ENCODE peak calls at places on chromosomes 3 and 15, in six cellular contexts. One of them, this sample, is unnamed. For H3K9me3, the result is how much of the 10 kb centered on the place peaks cover.

GRCh38 chr3:127389415-127389814 is 101.6 kb upstream of the PRR20G start:
- DNase-seq in right lobe of liver: no peak
- DNase-seq in spleen: peak
- DNase-seq in OCI-LY7: no peak
- DNase-seq in Peyer's patch: no peak
- DNase-seq in astrocyte: no peak
- DNase-seq in this sample: no peak

GRCh38 chr3:9123849-9124248 is 125.6 kb downstream of the SRGAP3 start:
- DNase-seq in right lobe of liver: no peak
- DNase-seq in Peyer's patch: no peak
- DNase-seq in spleen: no peak
- DNase-seq in OCI-LY7: no peak
- DNase-seq in astrocyte: no peak
- DNase-seq in this sample: no peak

GRCh38 chr15:84915011-84915958 is 30.8 kb downstream of the SLC28A1 start:
- DNase-seq in spleen: no peak
- DNase-seq in astrocyte: peak
- DNase-seq in OCI-LY7: peak
- DNase-seq in right lobe of liver: no peak
- DNase-seq in Peyer's patch: no peak
- DNase-seq in this sample: peak

GRCh38 chr15:66401130-66402021 is 14.7 kb downstream of the MAP2K1 start:
- DNase-seq in spleen: no peak
- DNase-seq in astrocyte: peak
- DNase-seq in Peyer's patch: no peak
- DNase-seq in OCI-LY7: peak
- DNase-seq in right lobe of liver: no peak
- DNase-seq in this sample: no peak

GRCh38 chr3:100045696-100046095 is 68.6 kb downstream of the FILIP1L start:
- DNase-seq in OCI-LY7: no peak
- DNase-seq in spleen: no peak
- DNase-seq in Peyer's patch: no peak
- DNase-seq in astrocyte: peak
- DNase-seq in right lobe of liver: no peak
- DNase-seq in this sample: peak

GRCh38 chr3:19046440-19046839 is 101.9 kb upstream of the KCNH8 start:
- DNase-seq in OCI-LY7: peak
- DNase-seq in Peyer's patch: no peak
- DNase-seq in spleen: no peak
- DNase-seq in right lobe of liver: no peak
- DNase-seq in astrocyte: no peak
- DNase-seq in this sample: no peak

GRCh38 chr3:144760831-144761230 is 789.2 kb downstream of the DIPK2A start:
- DNase-seq in astrocyte: no peak
- DNase-seq in Peyer's patch: no peak
- DNase-seq in spleen: no peak
- DNase-seq in right lobe of liver: no peak
- DNase-seq in OCI-LY7: no peak
- DNase-seq in this sample: no peak

GRCh38 chr3:50157821-50158556 is 2.9 kb downstream of the SEMA3F start:
- DNase-seq in astrocyte: no peak
- DNase-seq in spleen: no peak
- DNase-seq in Peyer's patch: no peak
- DNase-seq in right lobe of liver: no peak
- DNase-seq in OCI-LY7: peak
- DNase-seq in this sample: no peak

GRCh38 chr3:127233371-127233770 is 40.4 kb downstream of the PRR23E start:
- DNase-seq in spleen: no peak
- DNase-seq in Peyer's patch: no peak
- DNase-seq in OCI-LY7: peak
- DNase-seq in astrocyte: no peak
- DNase-seq in right lobe of liver: no peak
- DNase-seq in this sample: no peak

GRCh38 chr3:198076722-198077308 is 116.8 kb downstream of the LMLN start:
- DNase-seq in right lobe of liver: no peak
- DNase-seq in Peyer's patch: no peak
- DNase-seq in astrocyte: no peak
- DNase-seq in spleen: no peak
- DNase-seq in OCI-LY7: no peak
- DNase-seq in this sample: no peak

GRCh38 chr3:162292409-162292808 is 795.8 kb downstream of the OTOL1 start:
- DNase-seq in Peyer's patch: no peak
- DNase-seq in astrocyte: peak
- DNase-seq in OCI-LY7: no peak
- DNase-seq in right lobe of liver: no peak
- DNase-seq in spleen: no peak
- DNase-seq in this sample: no peak

GRCh38 chr15:91627473-91628309 is 225.8 kb upstream of the SLCO3A1 start:
- DNase-seq in astrocyte: peak
- DNase-seq in OCI-LY7: no peak
- DNase-seq in right lobe of liver: no peak
- DNase-seq in Peyer's patch: no peak
- DNase-seq in spleen: no peak
- DNase-seq in this sample: peak

GRCh38 chr3:50542177-50543034 is 25.1 kb downstream of the C3orf18 start:
- DNase-seq in OCI-LY7: peak
- DNase-seq in astrocyte: peak
- DNase-seq in Peyer's patch: peak
- DNase-seq in spleen: peak
- DNase-seq in right lobe of liver: no peak
- DNase-seq in this sample: peak

GRCh38 chr15:35126236-35126635 is 41.1 kb upstream of the NANOGP8 start:
- DNase-seq in spleen: no peak
- DNase-seq in astrocyte: no peak
- DNase-seq in Peyer's patch: no peak
- DNase-seq in OCI-LY7: no peak
- DNase-seq in right lobe of liver: no peak
- DNase-seq in this sample: no peak

GRCh38 chr3:195892355-195893120 is 15.8 kb downstream of the TNK2 start:
- DNase-seq in Peyer's patch: peak
- DNase-seq in right lobe of liver: peak
- DNase-seq in spleen: no peak
- DNase-seq in astrocyte: peak
- DNase-seq in OCI-LY7: no peak
- DNase-seq in this sample: peak

GRCh38 chr15:58742022-58742421 is 7.5 kb downstream of the ADAM10 start:
- DNase-seq in OCI-LY7: no peak
- DNase-seq in spleen: no peak
- DNase-seq in astrocyte: no peak
- DNase-seq in Peyer's patch: no peak
- DNase-seq in right lobe of liver: no peak
- DNase-seq in this sample: no peak

GRCh38 chr3:119937229-119937628 is 155.3 kb downstream of the NR1I2 start:
- DNase-seq in right lobe of liver: no peak
- DNase-seq in Peyer's patch: no peak
- DNase-seq in OCI-LY7: no peak
- DNase-seq in astrocyte: peak
- DNase-seq in spleen: no peak
- DNase-seq in this sample: no peak

GRCh38 chr15:66721020-66721419 is 19.0 kb downstream of the SMAD6 start:
- DNase-seq in spleen: peak
- DNase-seq in Peyer's patch: no peak
- DNase-seq in astrocyte: no peak
- DNase-seq in OCI-LY7: no peak
- DNase-seq in right lobe of liver: no peak
- DNase-seq in this sample: no peak

GRCh38 chr3:3552741-3553140 is 246.5 kb upstream of the LRRN1 start:
- DNase-seq in astrocyte: peak
- DNase-seq in Peyer's patch: no peak
- DNase-seq in right lobe of liver: no peak
- DNase-seq in spleen: no peak
- DNase-seq in OCI-LY7: no peak
- DNase-seq in this sample: no peak

DNA sequence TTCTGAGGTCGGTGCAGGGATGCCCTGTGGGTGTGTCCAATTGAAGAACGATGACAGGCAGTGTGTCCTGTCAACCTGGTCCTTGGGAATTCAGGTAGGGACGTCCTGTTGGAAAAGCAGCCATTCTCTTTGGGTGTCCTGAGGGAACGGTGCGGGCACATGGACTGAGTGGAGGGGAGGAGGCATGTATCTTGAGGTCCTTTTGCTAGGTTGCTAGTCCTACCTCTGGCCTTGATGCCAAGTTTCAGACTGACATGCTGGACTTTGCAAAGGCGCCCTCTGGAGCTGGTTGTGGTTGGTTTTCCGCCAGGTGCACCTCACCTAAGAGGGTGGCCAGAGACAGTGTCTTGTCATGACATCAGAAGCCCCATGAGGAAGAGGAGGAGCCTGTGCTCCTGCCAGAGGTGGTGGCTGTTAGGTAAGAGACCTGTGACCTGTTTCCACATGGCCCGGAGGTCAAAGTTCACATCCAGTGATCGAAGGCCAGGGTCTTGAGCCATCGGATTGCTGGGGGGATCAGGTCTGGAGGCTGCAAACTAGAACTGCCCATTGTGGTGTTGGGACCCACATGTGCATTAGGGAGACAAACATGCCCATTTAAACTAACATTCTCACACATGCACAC is 106.3 kb downstream of the SNRPN start:
- DNase-seq in OCI-LY7: no peak
- DNase-seq in right lobe of liver: peak
- DNase-seq in astrocyte: no peak
- DNase-seq in Peyer's patch: no peak
- DNase-seq in spleen: peak
- DNase-seq in this sample: no peak
- H3K9me3 ChIP-seq in OCI-LY7: under half
- H3K9me3 ChIP-seq in right lobe of liver: under half
- H3K9me3 ChIP-seq in astrocyte: half or more
- H3K9me3 ChIP-seq in Peyer's patch: under half
- H3K9me3 ChIP-seq in spleen: half or more
- H3K9me3 ChIP-seq in this sample: half or more

DNA sequence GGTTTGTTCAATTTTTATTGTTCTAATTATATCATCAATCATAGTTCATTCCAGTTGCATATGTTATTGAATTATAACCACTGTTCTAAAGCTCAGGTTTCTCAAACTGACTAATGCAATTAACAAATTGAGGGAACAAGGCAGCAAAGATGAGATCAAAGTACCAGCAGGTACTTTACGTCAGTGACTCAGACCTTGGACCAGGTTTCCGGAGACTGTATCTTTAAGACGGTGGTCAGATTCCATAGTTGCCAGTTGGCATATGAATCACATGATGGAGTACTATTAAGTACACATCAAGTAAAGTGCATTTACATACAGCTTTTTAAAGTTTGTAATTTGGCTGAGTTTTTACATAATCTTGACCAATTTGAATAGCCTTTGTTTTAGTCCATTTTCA is 583.6 kb upstream of the ROBO2 start:
- DNase-seq in Peyer's patch: no peak
- DNase-seq in OCI-LY7: no peak
- DNase-seq in spleen: no peak
- DNase-seq in astrocyte: no peak
- DNase-seq in right lobe of liver: no peak
- DNase-seq in this sample: no peak
- H3K9me3 ChIP-seq in Peyer's patch: under half
- H3K9me3 ChIP-seq in OCI-LY7: under half
- H3K9me3 ChIP-seq in spleen: under half
- H3K9me3 ChIP-seq in astrocyte: under half
- H3K9me3 ChIP-seq in right lobe of liver: under half
- H3K9me3 ChIP-seq in this sample: under half

GRCh38 chr3:62723171-62723570 is 152.0 kb downstream of the CADPS start:
- DNase-seq in spleen: no peak
- DNase-seq in Peyer's patch: no peak
- DNase-seq in right lobe of liver: no peak
- DNase-seq in astrocyte: no peak
- DNase-seq in OCI-LY7: peak
- DNase-seq in this sample: no peak

GRCh38 chr3:62727981-62728380 is 147.2 kb downstream of the CADPS start:
- DNase-seq in spleen: no peak
- DNase-seq in right lobe of liver: no peak
- DNase-seq in OCI-LY7: no peak
- DNase-seq in astrocyte: no peak
- DNase-seq in Peyer's patch: no peak
- DNase-seq in this sample: no peak

GRCh38 chr3:62723636-62724217 is 151.5 kb downstream of the CADPS start:
- DNase-seq in astrocyte: no peak
- DNase-seq in OCI-LY7: peak
- DNase-seq in right lobe of liver: no peak
- DNase-seq in Peyer's patch: no peak
- DNase-seq in spleen: no peak
- DNase-seq in this sample: no peak

GRCh38 chr3:62724503-62724902 is 150.7 kb downstream of the CADPS start:
- DNase-seq in astrocyte: no peak
- DNase-seq in OCI-LY7: peak
- DNase-seq in right lobe of liver: no peak
- DNase-seq in Peyer's patch: no peak
- DNase-seq in spleen: no peak
- DNase-seq in this sample: no peak

DNA sequence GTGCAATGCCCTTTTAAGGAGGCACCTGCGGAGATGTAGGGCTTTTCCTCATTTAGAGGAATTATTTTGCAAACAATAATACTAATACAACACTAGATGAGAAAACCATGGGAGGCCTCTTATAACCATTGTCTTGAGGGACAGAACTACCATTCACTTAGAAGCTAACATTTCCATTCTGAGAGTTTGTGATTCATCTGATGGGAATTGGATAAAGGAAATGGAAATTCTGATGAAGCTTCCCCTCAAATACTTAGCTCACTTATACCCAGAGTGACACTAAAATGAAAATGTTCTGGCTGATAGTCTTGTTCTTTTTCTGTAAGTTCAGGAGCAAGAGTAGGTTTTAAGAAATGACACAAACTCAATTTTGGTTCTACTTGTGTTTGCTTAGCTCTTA is 147.6 kb downstream of the CADPS start:
- DNase-seq in Peyer's patch: no peak
- DNase-seq in OCI-LY7: no peak
- DNase-seq in astrocyte: peak
- DNase-seq in spleen: no peak
- DNase-seq in right lobe of liver: no peak
- DNase-seq in this sample: no peak
- H3K9me3 ChIP-seq in Peyer's patch: under half
- H3K9me3 ChIP-seq in OCI-LY7: under half
- H3K9me3 ChIP-seq in astrocyte: under half
- H3K9me3 ChIP-seq in spleen: under half
- H3K9me3 ChIP-seq in right lobe of liver: under half
- H3K9me3 ChIP-seq in this sample: under half

GRCh38 chr3:98398513-98398912 is 8.0 kb downstream of the OR5K3 start:
- DNase-seq in OCI-LY7: no peak
- DNase-seq in spleen: no peak
- DNase-seq in astrocyte: no peak
- DNase-seq in Peyer's patch: no peak
- DNase-seq in right lobe of liver: no peak
- DNase-seq in this sample: no peak

GRCh38 chr3:98402507-98402906 is 12.0 kb downstream of the OR5K3 start:
- DNase-seq in astrocyte: no peak
- DNase-seq in spleen: no peak
- DNase-seq in Peyer's patch: no peak
- DNase-seq in OCI-LY7: no peak
- DNase-seq in right lobe of liver: no peak
- DNase-seq in this sample: no peak

GRCh38 chr3:98406034-98406433 is 15.6 kb downstream of the OR5K3 start:
- DNase-seq in right lobe of liver: no peak
- DNase-seq in astrocyte: no peak
- DNase-seq in spleen: no peak
- DNase-seq in OCI-LY7: peak
- DNase-seq in Peyer's patch: no peak
- DNase-seq in this sample: no peak

DNA sequence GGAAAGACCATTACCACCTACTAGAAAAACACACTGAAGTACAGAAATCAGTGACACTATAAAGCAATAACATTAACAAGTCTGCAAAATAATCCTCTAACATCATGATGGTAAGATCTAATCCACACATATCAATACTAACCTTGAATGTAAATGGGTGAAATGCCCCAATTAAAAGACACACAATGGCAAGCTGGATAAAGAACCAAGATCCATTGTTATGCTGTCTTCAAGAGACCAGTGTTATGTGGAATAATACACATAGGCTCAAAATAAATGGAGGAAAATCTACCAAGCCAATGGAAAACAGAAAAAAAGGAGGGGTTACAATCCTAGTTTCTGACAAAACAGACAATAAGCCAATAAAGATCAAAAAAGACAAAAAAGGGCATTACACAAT is 13.5 kb downstream of the OR5K3 start:
- DNase-seq in OCI-LY7: no peak
- DNase-seq in spleen: no peak
- DNase-seq in right lobe of liver: no peak
- DNase-seq in Peyer's patch: no peak
- DNase-seq in astrocyte: no peak
- DNase-seq in this sample: no peak
- H3K9me3 ChIP-seq in OCI-LY7: under half
- H3K9me3 ChIP-seq in spleen: half or more
- H3K9me3 ChIP-seq in right lobe of liver: under half
- H3K9me3 ChIP-seq in Peyer's patch: under half
- H3K9me3 ChIP-seq in astrocyte: under half
- H3K9me3 ChIP-seq in this sample: under half

This sample was measured in heart left ventricle.